ENCODE peak calls at places on chromosomes 12 and 14, in eight cellular contexts. W is activated T-cell treated with anti-CD3 and anti-CD28 coated beads, Interleukin-2, amount 50 U/mL, for 72 hours; N is fibroblast of the conjunctiva; O is WERI-Rb-1; K is ascending aorta; B is SW480; R is hypothalamus; A is activated CD8-positive, alpha-beta memory T cell treated with anti-CD3 and anti-CD28 coated beads for 24 hours. Z is an unnamed sample.

GRCh38 chr14:69611264-69612013 is at the start of gene SUSD6:
- DNase-seq in W (peak), N (peak), O (peak), K (peak), B (peak), R (peak), A (peak), Z (peak)

GRCh38 chr12:123907726-123908476 is 64.7 kb downstream of the CCDC92 start:
- DNase-seq in W (no peak), N (no peak), O (peak), K (no peak), B (no peak), R (no peak), A (no peak), Z (no peak)

GRCh38 chr12:56518570-56518969 is 3.0 kb upstream of the RBMS2 start:
- DNase-seq in W (no peak), N (no peak), O (no peak), K (no peak), B (peak), R (no peak), A (no peak), Z (no peak)

GRCh38 chr12:2248087-2248900 is 195.5 kb downstream of the CACNA1C start:
- DNase-seq in W (no peak), N (no peak), O (no peak), K (no peak), B (no peak), R (no peak), A (no peak), Z (no peak)

GRCh38 chr14:84453541-84453940 is 1076.4 kb upstream of the FLRT2 start:
- DNase-seq in W (no peak), N (no peak), O (no peak), K (no peak), B (no peak), R (no peak), A (no peak), Z (no peak)

GRCh38 chr12:13002301-13003097 is 2.4 kb upstream of the HEBP1 start:
- DNase-seq in W (no peak), N (no peak), O (no peak), K (no peak), B (no peak), R (no peak), A (no peak), Z (no peak)

GRCh38 chr14:53399057-53399456 is 245.9 kb upstream of the DDHD1 start:
- DNase-seq in W (peak), N (peak), O (no peak), K (no peak), B (no peak), R (no peak), A (no peak), Z (no peak)

GRCh38 chr12:69844416-69844815 is 19.4 kb downstream of the MYRFL start:
- DNase-seq in W (no peak), N (no peak), O (peak), K (no peak), B (no peak), R (no peak), A (no peak), Z (no peak)

GRCh38 chr14:90274808-90275454 is 18.6 kb downstream of the PSMC1 start:
- DNase-seq in W (peak), N (no peak), O (no peak), K (no peak), B (no peak), R (no peak), A (peak), Z (no peak)

GRCh38 chr14:72583316-72584272 is 310.3 kb downstream of the DPF3 start:
- DNase-seq in W (no peak), N (no peak), O (no peak), K (no peak), B (no peak), R (no peak), A (no peak), Z (no peak)

GRCh38 chr12:15712823-15713663 is 76.1 kb downstream of the EPS8 start:
- DNase-seq in W (no peak), N (no peak), O (no peak), K (no peak), B (peak), R (no peak), A (no peak), Z (no peak)

GRCh38 chr14:53571589-53571988 is 385.0 kb downstream of the BMP4 start:
- DNase-seq in W (no peak), N (no peak), O (no peak), K (no peak), B (no peak), R (no peak), A (no peak), Z (no peak)

GRCh38 chr12:130611026-130611905 is 104.8 kb downstream of the RIMBP2 start:
- DNase-seq in W (no peak), N (no peak), O (no peak), K (no peak), B (no peak), R (no peak), A (peak), Z (no peak)

GRCh38 chr12:108399514-108399913 is 60.4 kb upstream of the CMKLR1 start:
- DNase-seq in W (no peak), N (no peak), O (no peak), K (no peak), B (no peak), R (no peak), A (peak), Z (no peak)

GRCh38 chr14:64611358-64612020 is 61.7 kb downstream of the PPP1R36 start:
- DNase-seq in W (no peak), N (no peak), O (no peak), K (no peak), B (no peak), R (no peak), A (no peak), Z (no peak)

GRCh38 chr12:10941916-10942607 is 3.0 kb upstream of the TAS2R14 start:
- DNase-seq in W (no peak), N (no peak), O (no peak), K (no peak), B (peak), R (no peak), A (no peak), Z (no peak)

GRCh38 chr12:117090388-117090787 is 8.8 kb downstream of the TESC start:
- DNase-seq in W (no peak), N (no peak), O (no peak), K (no peak), B (no peak), R (no peak), A (no peak), Z (no peak)

GRCh38 chr14:28635387-28635786 is 131.2 kb upstream of the FOXG1 start:
- DNase-seq in W (no peak), N (peak), O (no peak), K (no peak), B (peak), R (no peak), A (no peak), Z (no peak)

GRCh38 chr14:104970231-104971068 is 7.7 kb downstream of the AHNAK2 start:
- DNase-seq in W (no peak), N (peak), O (peak), K (no peak), B (peak), R (no peak), A (no peak), Z (no peak)

GRCh38 chr12:569803-570236 is 93.4 kb downstream of the NINJ2 start:
- DNase-seq in W (peak), N (peak), O (peak), K (no peak), B (peak), R (peak), A (peak), Z (peak)

GRCh38 chr12:68259318-68259940 is 6.0 kb upstream of the IL22 start:
- DNase-seq in W (peak), N (no peak), O (no peak), K (no peak), B (no peak), R (no peak), A (no peak), Z (no peak)

GRCh38 chr14:100124551-100125088 is 34.8 kb downstream of the DEGS2 start:
- DNase-seq in W (no peak), N (no peak), O (no peak), K (no peak), B (no peak), R (no peak), A (no peak), Z (no peak)

GRCh38 chr12:23888396-23889068 is 60.9 kb downstream of the SOX5 start:
- DNase-seq in W (no peak), N (no peak), O (no peak), K (no peak), B (no peak), R (no peak), A (no peak), Z (no peak)

GRCh38 chr14:44886860-44887595 is 74.7 kb downstream of the KLHL28 start:
- DNase-seq in W (no peak), N (no peak), O (no peak), K (no peak), B (no peak), R (no peak), A (no peak), Z (no peak)

GRCh38 chr14:89912667-89913211 is 41.8 kb downstream of the EFCAB11 start:
- DNase-seq in W (no peak), N (peak), O (no peak), K (no peak), B (peak), R (no peak), A (no peak), Z (no peak)

GRCh38 chr12:113231275-113232231 is 10.3 kb downstream of the TPCN1 start:
- DNase-seq in W (no peak), N (no peak), O (no peak), K (no peak), B (no peak), R (no peak), A (no peak), Z (no peak)

GRCh38 chr12:47164730-47165439 is 85.1 kb upstream of the AMIGO2 start:
- DNase-seq in W (no peak), N (no peak), O (no peak), K (no peak), B (no peak), R (no peak), A (no peak), Z (no peak)

GRCh38 chr12:11730299-11731041 is 81.0 kb downstream of the ETV6 start:
- DNase-seq in W (peak), N (no peak), O (no peak), K (no peak), B (no peak), R (no peak), A (no peak), Z (no peak)

GRCh38 chr14:23434488-23435219 is 806 bp downstream of the MYH7 start:
- DNase-seq in W (no peak), N (no peak), O (no peak), K (no peak), B (no peak), R (no peak), A (no peak), Z (no peak)

GRCh38 chr14:56514663-56515371 is 64.8 kb upstream of the TMEM260 start:
- DNase-seq in W (peak), N (no peak), O (no peak), K (no peak), B (peak), R (no peak), A (no peak), Z (no peak)

GRCh38 chr12:23921099-23921846 is 28.2 kb downstream of the SOX5 start:
- DNase-seq in W (no peak), N (no peak), O (no peak), K (no peak), B (no peak), R (no peak), A (no peak), Z (no peak)

GRCh38 chr14:64293976-64294671 is at the start of gene ESR2:
- DNase-seq in W (peak), N (no peak), O (peak), K (no peak), B (peak), R (no peak), A (peak), Z (no peak)

GRCh38 chr14:24093901-24094838 is at the start of gene PCK2:
- DNase-seq in W (peak), N (peak), O (peak), K (peak), B (peak), R (peak), A (peak), Z (peak)

GRCh38 chr12:19971396-19971802 is 396.9 kb upstream of the PDE3A start:
- DNase-seq in W (no peak), N (no peak), O (no peak), K (no peak), B (peak), R (no peak), A (no peak), Z (no peak)

GRCh38 chr12:7190268-7191055 is 976 bp downstream of the PEX5 start:
- DNase-seq in W (peak), N (no peak), O (peak), K (no peak), B (peak), R (no peak), A (peak), Z (no peak)